ENCODE peak calls at places on chromosomes 13 and 19, in five cellular contexts. One of them, this sample, is unnamed.

GRCh38 chr13:40123962-40124647 is 468.6 kb downstream of the COG6 start:
- DNase-seq in HT-29: no peak
- DNase-seq in NCI-H2227 treated with DMSO at 0.1 percent for 48 hours: no peak
- DNase-seq in stimulated activated CD8-positive, alpha-beta memory T cell treated with anti-CD3 and anti-CD28 coated beads, Interleukin-15, amount 100 ng/mL, for 1 hour: no peak
- DNase-seq in GM12865: no peak
- DNase-seq in this sample: no peak

GRCh38 chr19:10364644-10365043 is 15.7 kb downstream of the TYK2 start:
- DNase-seq in HT-29: no peak
- DNase-seq in NCI-H2227 treated with DMSO at 0.1 percent for 48 hours: no peak
- DNase-seq in stimulated activated CD8-positive, alpha-beta memory T cell treated with anti-CD3 and anti-CD28 coated beads, Interleukin-15, amount 100 ng/mL, for 1 hour: no peak
- DNase-seq in GM12865: no peak
- DNase-seq in this sample: no peak

GRCh38 chr19:43697295-43697694 is 18.6 kb upstream of the IRGC start:
- DNase-seq in HT-29: no peak
- DNase-seq in NCI-H2227 treated with DMSO at 0.1 percent for 48 hours: no peak
- DNase-seq in stimulated activated CD8-positive, alpha-beta memory T cell treated with anti-CD3 and anti-CD28 coated beads, Interleukin-15, amount 100 ng/mL, for 1 hour: no peak
- DNase-seq in GM12865: no peak
- DNase-seq in this sample: no peak

GRCh38 chr13:73058432-73058740 is 419 bp upstream of the KLF5 start:
- DNase-seq in HT-29: no peak
- DNase-seq in NCI-H2227 treated with DMSO at 0.1 percent for 48 hours: no peak
- DNase-seq in stimulated activated CD8-positive, alpha-beta memory T cell treated with anti-CD3 and anti-CD28 coated beads, Interleukin-15, amount 100 ng/mL, for 1 hour: no peak
- DNase-seq in GM12865: no peak
- DNase-seq in this sample: no peak

GRCh38 chr13:23510979-23511735 is 59.1 kb upstream of the TNFRSF19 start:
- DNase-seq in HT-29: peak; percentile 70
- DNase-seq in NCI-H2227 treated with DMSO at 0.1 percent for 48 hours: no peak
- DNase-seq in stimulated activated CD8-positive, alpha-beta memory T cell treated with anti-CD3 and anti-CD28 coated beads, Interleukin-15, amount 100 ng/mL, for 1 hour: no peak
- DNase-seq in GM12865: peak; percentile 89
- DNase-seq in this sample: no peak

GRCh38 chr13:62418872-62419271 is 1003.2 kb upstream of the PCDH20 start:
- DNase-seq in HT-29: no peak
- DNase-seq in NCI-H2227 treated with DMSO at 0.1 percent for 48 hours: no peak
- DNase-seq in stimulated activated CD8-positive, alpha-beta memory T cell treated with anti-CD3 and anti-CD28 coated beads, Interleukin-15, amount 100 ng/mL, for 1 hour: no peak
- DNase-seq in GM12865: no peak
- DNase-seq in this sample: no peak

GRCh38 chr13:94595943-94596574 is at the start of gene TGDS:
- DNase-seq in HT-29: peak; percentile 96
- DNase-seq in NCI-H2227 treated with DMSO at 0.1 percent for 48 hours: peak; percentile 83
- DNase-seq in stimulated activated CD8-positive, alpha-beta memory T cell treated with anti-CD3 and anti-CD28 coated beads, Interleukin-15, amount 100 ng/mL, for 1 hour: peak; percentile 72
- DNase-seq in GM12865: peak; percentile 97
- DNase-seq in this sample: peak; percentile 83

GRCh38 chr13:27505792-27506191 is 55.4 kb upstream of the MTIF3 start:
- DNase-seq in HT-29: no peak
- DNase-seq in NCI-H2227 treated with DMSO at 0.1 percent for 48 hours: no peak
- DNase-seq in stimulated activated CD8-positive, alpha-beta memory T cell treated with anti-CD3 and anti-CD28 coated beads, Interleukin-15, amount 100 ng/mL, for 1 hour: no peak
- DNase-seq in GM12865: no peak
- DNase-seq in this sample: no peak

GRCh38 chr19:33064778-33065550 is at the start of gene RHPN2:
- DNase-seq in HT-29: peak; percentile 90
- DNase-seq in NCI-H2227 treated with DMSO at 0.1 percent for 48 hours: peak; percentile 97
- DNase-seq in stimulated activated CD8-positive, alpha-beta memory T cell treated with anti-CD3 and anti-CD28 coated beads, Interleukin-15, amount 100 ng/mL, for 1 hour: no peak
- DNase-seq in GM12865: peak; percentile 84
- DNase-seq in this sample: no peak